ENCODE peak calls at places on chromosomes 7 and 10, in ten cellular contexts. One of them, this sample, is unnamed.

GRCh38 chr7:84336303-84336702 is 141.7 kb upstream of the SEMA3A start:
- DNase-seq in HCT116: no peak
- DNase-seq in brain microvascular endothelial cell: peak; percentile 91
- DNase-seq in GM13976: peak; percentile 51
- DNase-seq in cardiac fibroblast: peak; percentile 93
- DNase-seq in stomach: no peak
- DNase-seq in IMR-90: peak; percentile 88
- DNase-seq in gastrocnemius medialis: no peak
- DNase-seq in A549: no peak
- DNase-seq in spleen: no peak
- DNase-seq in this sample: peak; percentile 24

GRCh38 chr10:111999205-111999914 is 184.2 kb downstream of the GPAM start:
- DNase-seq in GM13976: no peak
- DNase-seq in HCT116: no peak
- DNase-seq in IMR-90: no peak
- DNase-seq in stomach: no peak
- DNase-seq in cardiac fibroblast: no peak
- DNase-seq in brain microvascular endothelial cell: no peak
- DNase-seq in gastrocnemius medialis: no peak
- DNase-seq in A549: no peak
- DNase-seq in spleen: no peak
- DNase-seq in this sample: no peak

GRCh38 chr7:73992104-73992562 is 35.8 kb upstream of the ELN start:
- DNase-seq in brain microvascular endothelial cell: peak; percentile 36
- DNase-seq in IMR-90: peak; percentile 78
- DNase-seq in gastrocnemius medialis: no peak
- DNase-seq in A549: no peak
- DNase-seq in cardiac fibroblast: peak; percentile 90
- DNase-seq in spleen: no peak
- DNase-seq in GM13976: no peak
- DNase-seq in stomach: peak; percentile 29
- DNase-seq in HCT116: no peak
- DNase-seq in this sample: no peak

GRCh38 chr7:5348134-5349004 is 65.6 kb downstream of the SLC29A4 start:
- DNase-seq in gastrocnemius medialis: no peak
- DNase-seq in brain microvascular endothelial cell: no peak
- DNase-seq in cardiac fibroblast: no peak
- DNase-seq in GM13976: no peak
- DNase-seq in HCT116: no peak
- DNase-seq in IMR-90: no peak
- DNase-seq in stomach: no peak
- DNase-seq in A549: no peak
- DNase-seq in spleen: no peak
- DNase-seq in this sample: no peak

GRCh38 chr10:26480909-26481703 is 43.0 kb downstream of the APBB1IP start:
- DNase-seq in GM13976: no peak
- DNase-seq in brain microvascular endothelial cell: no peak
- DNase-seq in cardiac fibroblast: no peak
- DNase-seq in spleen: no peak
- DNase-seq in stomach: no peak
- DNase-seq in gastrocnemius medialis: peak; percentile 12
- DNase-seq in A549: no peak
- DNase-seq in IMR-90: no peak
- DNase-seq in HCT116: no peak
- DNase-seq in this sample: no peak

GRCh38 chr10:31912898-31913847 is 15.5 kb downstream of the ARHGAP12 start:
- DNase-seq in IMR-90: peak; percentile 41
- DNase-seq in gastrocnemius medialis: no peak
- DNase-seq in brain microvascular endothelial cell: no peak
- DNase-seq in spleen: no peak
- DNase-seq in HCT116: no peak
- DNase-seq in cardiac fibroblast: peak; percentile 46
- DNase-seq in A549: no peak
- DNase-seq in GM13976: no peak
- DNase-seq in stomach: no peak
- DNase-seq in this sample: no peak

GRCh38 chr7:31663072-31663471 is 23.9 kb upstream of the PPP1R17 start:
- DNase-seq in cardiac fibroblast: no peak
- DNase-seq in GM13976: no peak
- DNase-seq in stomach: no peak
- DNase-seq in spleen: no peak
- DNase-seq in IMR-90: no peak
- DNase-seq in HCT116: no peak
- DNase-seq in A549: peak; percentile 6
- DNase-seq in gastrocnemius medialis: no peak
- DNase-seq in brain microvascular endothelial cell: no peak
- DNase-seq in this sample: no peak

GRCh38 chr10:79203014-79203675 is 134.4 kb downstream of the ZMIZ1 start:
- DNase-seq in gastrocnemius medialis: no peak
- DNase-seq in cardiac fibroblast: no peak
- DNase-seq in spleen: no peak
- DNase-seq in HCT116: no peak
- DNase-seq in brain microvascular endothelial cell: no peak
- DNase-seq in GM13976: no peak
- DNase-seq in stomach: no peak
- DNase-seq in IMR-90: no peak
- DNase-seq in A549: no peak
- DNase-seq in this sample: no peak

GRCh38 chr7:123788584-123788983 is 39.8 kb upstream of the WASL start:
- DNase-seq in GM13976: no peak
- DNase-seq in gastrocnemius medialis: no peak
- DNase-seq in spleen: no peak
- DNase-seq in HCT116: no peak
- DNase-seq in brain microvascular endothelial cell: no peak
- DNase-seq in A549: no peak
- DNase-seq in IMR-90: no peak
- DNase-seq in stomach: no peak
- DNase-seq in cardiac fibroblast: no peak
- DNase-seq in this sample: no peak

GRCh38 chr10:64385355-64385754 is 864.2 kb downstream of the REEP3 start:
- DNase-seq in A549: no peak
- DNase-seq in cardiac fibroblast: no peak
- DNase-seq in IMR-90: no peak
- DNase-seq in brain microvascular endothelial cell: no peak
- DNase-seq in GM13976: no peak
- DNase-seq in HCT116: no peak
- DNase-seq in spleen: no peak
- DNase-seq in stomach: no peak
- DNase-seq in gastrocnemius medialis: no peak
- DNase-seq in this sample: no peak

GRCh38 chr10:20274580-20274979 is 458.3 kb downstream of the PLXDC2 start:
- DNase-seq in GM13976: no peak
- DNase-seq in HCT116: no peak
- DNase-seq in spleen: no peak
- DNase-seq in stomach: no peak
- DNase-seq in cardiac fibroblast: no peak
- DNase-seq in A549: no peak
- DNase-seq in gastrocnemius medialis: no peak
- DNase-seq in IMR-90: no peak
- DNase-seq in brain microvascular endothelial cell: no peak
- DNase-seq in this sample: no peak

GRCh38 chr10:78066728-78067430 is 33.2 kb downstream of the RPS24 start:
- DNase-seq in A549: no peak
- DNase-seq in HCT116: no peak
- DNase-seq in stomach: no peak
- DNase-seq in IMR-90: no peak
- DNase-seq in gastrocnemius medialis: no peak
- DNase-seq in cardiac fibroblast: no peak
- DNase-seq in GM13976: no peak
- DNase-seq in brain microvascular endothelial cell: no peak
- DNase-seq in spleen: no peak
- DNase-seq in this sample: no peak

GRCh38 chr10:71004176-71004575 is 115.8 kb upstream of the PCBD1 start:
- DNase-seq in HCT116: no peak
- DNase-seq in IMR-90: no peak
- DNase-seq in brain microvascular endothelial cell: no peak
- DNase-seq in stomach: no peak
- DNase-seq in cardiac fibroblast: no peak
- DNase-seq in A549: no peak
- DNase-seq in spleen: no peak
- DNase-seq in GM13976: no peak
- DNase-seq in gastrocnemius medialis: no peak
- DNase-seq in this sample: no peak

GRCh38 chr7:143975617-143976016 is 21.0 kb downstream of the OR2F1 start:
- DNase-seq in brain microvascular endothelial cell: no peak
- DNase-seq in HCT116: peak; percentile 29
- DNase-seq in gastrocnemius medialis: no peak
- DNase-seq in IMR-90: peak; percentile 31
- DNase-seq in stomach: no peak
- DNase-seq in A549: peak; percentile 9
- DNase-seq in GM13976: no peak
- DNase-seq in cardiac fibroblast: no peak
- DNase-seq in spleen: no peak
- DNase-seq in this sample: no peak

GRCh38 chr7:5426226-5426475 is 2.5 kb upstream of the TNRC18 start:
- DNase-seq in cardiac fibroblast: no peak
- DNase-seq in HCT116: no peak
- DNase-seq in spleen: no peak
- DNase-seq in A549: no peak
- DNase-seq in GM13976: no peak
- DNase-seq in IMR-90: peak; percentile 66
- DNase-seq in stomach: no peak
- DNase-seq in gastrocnemius medialis: no peak
- DNase-seq in brain microvascular endothelial cell: peak; percentile 45
- DNase-seq in this sample: no peak

DNA sequence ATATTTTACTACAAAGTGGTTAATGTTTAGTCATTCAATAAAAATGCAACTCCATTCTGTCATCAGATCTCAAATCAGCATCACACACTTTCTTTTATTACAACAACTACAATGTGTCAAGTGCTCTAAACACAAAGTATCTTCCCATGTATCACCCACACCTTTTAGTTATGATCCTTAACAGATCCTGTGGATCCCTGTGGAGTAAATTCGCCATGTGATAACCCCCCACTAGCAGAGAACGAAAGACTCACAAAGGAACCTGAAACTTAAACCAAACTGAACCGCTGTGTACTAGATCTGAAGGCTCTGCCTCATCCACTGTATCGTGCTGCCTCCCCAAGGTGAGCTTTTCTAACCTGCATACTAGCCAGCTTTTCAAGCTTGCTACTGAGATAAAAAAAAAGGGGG is 1.8 kb downstream of the DPY19L1 start:
- DNase-seq in gastrocnemius medialis: no peak
- DNase-seq in IMR-90: peak; percentile 56
- DNase-seq in stomach: no peak
- DNase-seq in HCT116: peak; percentile 45
- DNase-seq in A549: peak; percentile 29
- DNase-seq in brain microvascular endothelial cell: peak; percentile 44
- DNase-seq in spleen: no peak
- DNase-seq in cardiac fibroblast: peak; percentile 55
- DNase-seq in GM13976: peak; percentile 37
- DNase-seq in this sample: peak; percentile 26
- TF ChIP-seq CTCF in gastrocnemius medialis: no peak
- TF ChIP-seq CTCF in IMR-90: peak; percentile 23
- TF ChIP-seq CTCF in stomach: no peak
- TF ChIP-seq CTCF in HCT116: peak; percentile 23
- TF ChIP-seq CTCF in A549: peak; percentile 54
- TF ChIP-seq CTCF in brain microvascular endothelial cell: peak; percentile 25
- TF ChIP-seq CTCF in spleen: no peak
- TF ChIP-seq CTCF in cardiac fibroblast: peak; percentile 9
- TF ChIP-seq CTCF in GM13976: peak; percentile 37
- TF ChIP-seq CTCF in this sample: peak; percentile 41

DNA sequence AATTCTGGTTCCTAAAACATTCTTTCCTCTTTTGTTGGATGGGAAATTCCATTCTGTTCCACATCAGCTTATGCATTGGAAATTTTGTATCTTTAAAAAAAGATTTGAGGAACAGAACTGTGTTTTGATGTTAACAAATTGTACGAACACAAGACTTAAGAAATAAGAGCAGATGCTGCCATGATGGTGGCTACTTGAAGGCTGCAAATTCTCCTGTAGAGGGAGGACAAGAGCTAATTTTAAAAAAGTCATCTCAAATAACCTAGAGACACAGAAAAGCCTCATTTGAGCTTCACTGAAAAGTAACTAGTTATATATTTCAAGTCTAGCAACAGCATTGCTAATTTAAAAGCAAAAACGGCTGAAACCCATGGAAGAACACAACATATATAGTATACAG is 29.8 kb downstream of the NDUFB2 start:
- DNase-seq in brain microvascular endothelial cell: peak; percentile 6
- DNase-seq in cardiac fibroblast: peak; percentile 38
- DNase-seq in GM13976: peak; percentile 28
- DNase-seq in spleen: no peak
- DNase-seq in gastrocnemius medialis: no peak
- DNase-seq in IMR-90: peak; percentile 23
- DNase-seq in A549: peak; percentile 18
- DNase-seq in stomach: no peak
- DNase-seq in HCT116: peak; percentile 7
- DNase-seq in this sample: no peak
- TF ChIP-seq CTCF in brain microvascular endothelial cell: peak; percentile 58
- TF ChIP-seq CTCF in cardiac fibroblast: peak; percentile 44
- TF ChIP-seq CTCF in GM13976: peak; percentile 18
- TF ChIP-seq CTCF in spleen: no peak
- TF ChIP-seq CTCF in gastrocnemius medialis: no peak
- TF ChIP-seq CTCF in IMR-90: peak; percentile 36
- TF ChIP-seq CTCF in A549: peak; percentile 40
- TF ChIP-seq CTCF in stomach: no peak
- TF ChIP-seq CTCF in HCT116: peak; percentile 56
- TF ChIP-seq CTCF in this sample: peak; percentile 31

DNA sequence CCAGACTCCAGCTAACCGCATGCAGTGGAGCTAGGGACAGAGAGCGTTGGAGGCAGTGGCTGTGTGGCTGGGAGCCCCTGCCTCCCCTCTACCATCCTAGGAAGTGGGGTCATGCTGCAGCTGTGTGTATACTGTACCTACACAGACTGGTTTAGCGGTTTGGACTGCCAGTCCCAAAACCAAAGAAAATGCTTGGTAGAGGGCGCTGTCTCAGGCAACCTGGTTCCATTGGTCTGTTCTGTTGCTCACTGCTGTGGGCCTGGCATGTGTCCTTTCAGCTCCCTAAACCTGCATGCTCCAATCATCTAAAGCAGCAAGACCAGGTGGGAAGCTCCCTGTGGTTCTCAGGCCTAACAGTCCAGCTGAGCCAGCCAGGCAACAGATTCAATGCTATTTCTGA is 4.5 kb downstream of the RBP4 start:
- DNase-seq in IMR-90: no peak
- DNase-seq in GM13976: no peak
- DNase-seq in gastrocnemius medialis: no peak
- DNase-seq in A549: no peak
- DNase-seq in brain microvascular endothelial cell: no peak
- DNase-seq in HCT116: peak; percentile 19
- DNase-seq in spleen: no peak
- DNase-seq in cardiac fibroblast: no peak
- DNase-seq in stomach: no peak
- DNase-seq in this sample: no peak
- TF ChIP-seq CTCF in IMR-90: no peak
- TF ChIP-seq CTCF in GM13976: no peak
- TF ChIP-seq CTCF in gastrocnemius medialis: no peak
- TF ChIP-seq CTCF in A549: no peak
- TF ChIP-seq CTCF in brain microvascular endothelial cell: peak; percentile 17
- TF ChIP-seq CTCF in HCT116: peak; percentile 53
- TF ChIP-seq CTCF in spleen: no peak
- TF ChIP-seq CTCF in cardiac fibroblast: no peak
- TF ChIP-seq CTCF in stomach: no peak
- TF ChIP-seq CTCF in this sample: no peak

DNA sequence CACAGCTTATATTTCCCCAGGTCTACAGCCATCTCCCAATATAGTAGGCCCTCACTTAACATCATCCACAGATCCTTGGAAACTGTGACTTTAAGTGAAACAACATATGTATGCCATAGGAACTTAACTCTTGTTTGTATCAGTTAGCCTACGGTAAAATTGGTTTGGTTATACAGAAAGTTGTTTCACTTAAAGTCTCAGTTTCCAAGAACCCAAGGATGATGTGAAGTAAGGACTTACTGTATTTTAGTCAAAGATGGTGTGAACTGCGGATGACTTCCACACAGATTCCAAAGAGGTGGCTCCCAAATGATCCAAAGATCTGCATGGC is 56.4 kb upstream of the MRLN start:
- DNase-seq in stomach: no peak
- DNase-seq in cardiac fibroblast: no peak
- DNase-seq in GM13976: no peak
- DNase-seq in gastrocnemius medialis: no peak
- DNase-seq in IMR-90: no peak
- DNase-seq in spleen: no peak
- DNase-seq in HCT116: no peak
- DNase-seq in brain microvascular endothelial cell: no peak
- DNase-seq in A549: no peak
- DNase-seq in this sample: no peak
- TF ChIP-seq CTCF in stomach: no peak
- TF ChIP-seq CTCF in cardiac fibroblast: no peak
- TF ChIP-seq CTCF in GM13976: no peak
- TF ChIP-seq CTCF in gastrocnemius medialis: no peak
- TF ChIP-seq CTCF in IMR-90: no peak
- TF ChIP-seq CTCF in spleen: no peak
- TF ChIP-seq CTCF in HCT116: no peak
- TF ChIP-seq CTCF in brain microvascular endothelial cell: no peak
- TF ChIP-seq CTCF in A549: no peak
- TF ChIP-seq CTCF in this sample: no peak

This sample was measured in GM10248.